ENCODE peak calls at places on chromosomes 1 and 21, in six cellular contexts. X, T, P, F, L and D are unnamed samples.
A peak's percentile ranks its signal among the peaks of the same experiment; 100 is the strongest.

GRCh38 chr1:65832296-65832695 is 39.6 kb downstream of the PDE4B start:
- DNase-seq in L (no peak), X (no peak), T (no peak), F (no peak), P (no peak), D (no peak)

GRCh38 chr1:1088036-1088800 is 14.1 kb upstream of the RNF223 start:
- DNase-seq in P (no peak), L (no peak), X (no peak), F (no peak), T (no peak), D (no peak)

GRCh38 chr1:162136760-162137537 is 67.5 kb downstream of the NOS1AP start:
- DNase-seq in L (no peak), F (no peak), X (no peak), P (peak; percentile 56), T (peak; percentile 68), D (peak; percentile 57)

GRCh38 chr1:151060241-151061011 is at the start of gene MLLT11:
- DNase-seq in F (peak; percentile 49), T (peak; percentile 66), L (peak; percentile 76), P (no peak), X (peak; percentile 79), D (peak; percentile 72)

GRCh38 chr1:205069371-205070125 is 14.7 kb downstream of the TMEM81 start:
- DNase-seq in L (no peak), F (no peak), T (no peak), P (no peak), X (no peak), D (no peak)

GRCh38 chr1:56754713-56755505 is 64.3 kb downstream of the FYB2 start:
- DNase-seq in L (no peak), F (no peak), X (no peak), P (peak; percentile 37), T (no peak), D (no peak)

GRCh38 chr1:2445823-2446215 is 30.3 kb upstream of the PLCH2 start:
- DNase-seq in T (no peak), L (no peak), P (no peak), X (no peak), F (no peak), D (no peak)

GRCh38 chr1:173405758-173406344 is 71.3 kb upstream of the PRDX6 start:
- DNase-seq in P (no peak), T (no peak), L (no peak), F (no peak), X (no peak), D (no peak)

GRCh38 chr1:118944133-118944532 is 44.0 kb downstream of the TBX15 start:
- DNase-seq in T (no peak), P (no peak), X (no peak), L (no peak), F (no peak), D (no peak)

GRCh38 chr1:194045416-194045815 is 859.0 kb upstream of the B3GALT2 start:
- DNase-seq in L (no peak), X (no peak), P (no peak), T (no peak), F (no peak), D (no peak)

GRCh38 chr21:23890652-23891051 is 1716.6 kb downstream of the MRPL39 start:
- DNase-seq in L (no peak), P (no peak), F (no peak), X (no peak), T (no peak), D (no peak)

GRCh38 chr1:61184035-61184713 is 101.8 kb downstream of the NFIA start:
- DNase-seq in F (peak; percentile 56), T (peak; percentile 19), X (no peak), L (no peak), P (peak; percentile 74), D (peak; percentile 97)

GRCh38 chr1:241774017-241774416 is 74.0 kb upstream of the EXO1 start:
- DNase-seq in X (no peak), P (no peak), L (no peak), F (no peak), T (no peak), D (no peak)

GRCh38 chr1:41629136-41629535 is 144.7 kb upstream of the EDN2 start:
- DNase-seq in P (no peak), T (no peak), F (no peak), X (no peak), L (no peak), D (no peak)

GRCh38 chr1:152757747-152758146 is at the start of gene KPRP:
- DNase-seq in F (no peak), X (no peak), L (no peak), P (no peak), T (no peak), D (no peak)

GRCh38 chr1:168693872-168694238 is 35.2 kb downstream of the DPT start:
- DNase-seq in X (no peak), F (no peak), T (no peak), L (no peak), P (no peak), D (no peak)

GRCh38 chr1:196178083-196178635 is 430.1 kb downstream of the KCNT2 start:
- DNase-seq in L (no peak), P (no peak), F (no peak), X (no peak), T (no peak), D (no peak)

GRCh38 chr1:172883387-172883791 is 167.4 kb downstream of the TNFSF18 start:
- DNase-seq in X (no peak), L (no peak), F (no peak), P (no peak), T (no peak), D (peak; percentile 73)

GRCh38 chr1:42889264-42889663 is 42.9 kb downstream of the ZNF691 start:
- DNase-seq in T (no peak), F (no peak), P (no peak), L (no peak), X (no peak), D (no peak)

GRCh38 chr1:155196103-155196892 is 11.4 kb downstream of the THBS3 start:
- DNase-seq in X (peak; percentile 94), T (no peak), L (peak; percentile 87), P (no peak), F (no peak), D (no peak)

GRCh38 chr1:37085393-37085792 is 51.1 kb upstream of the GRIK3 start:
- DNase-seq in X (peak; percentile 55), P (peak; percentile 9), L (no peak), T (peak; percentile 9), F (peak; percentile 59), D (no peak)

GRCh38 chr1:213244664-213245091 is 193.6 kb downstream of the RPS6KC1 start:
- DNase-seq in T (peak; percentile 29), X (no peak), F (peak; percentile 62), P (peak; percentile 73), L (no peak), D (peak; percentile 68)

GRCh38 chr1:92831368-92831761 is 475 bp upstream of the RPL5 start:
- DNase-seq in P (no peak), X (no peak), F (no peak), L (no peak), T (no peak), D (no peak)

GRCh38 chr21:43303240-43304178 is 123.4 kb downstream of the SIK1 start:
- DNase-seq in L (no peak), T (no peak), F (peak; percentile 67), X (no peak), P (no peak), D (no peak)

GRCh38 chr1:66764994-66765578 is 12.8 kb downstream of the DYNLT5 start:
- DNase-seq in F (peak; percentile 44), P (peak; percentile 24), L (peak; percentile 49), T (peak; percentile 14), X (peak; percentile 16), D (peak; percentile 79)

GRCh38 chr1:25117233-25117823 is 115.0 kb downstream of the SYF2 start:
- DNase-seq in L (peak; percentile 77), P (peak; percentile 60), F (peak; percentile 63), X (peak; percentile 70), T (no peak), D (no peak)

GRCh38 chr1:177208920-177209319 is 38.2 kb downstream of the BRINP2 start:
- DNase-seq in T (no peak), L (no peak), P (no peak), X (no peak), F (no peak), D (no peak)

GRCh38 chr1:169466259-169467230 is 19.2 kb downstream of the SLC19A2 start:
- DNase-seq in P (peak; percentile 24), F (no peak), X (no peak), L (no peak), T (peak; percentile 11), D (peak; percentile 59)

GRCh38 chr1:233959089-233959488 is 54.6 kb downstream of the SLC35F3 start:
- DNase-seq in P (no peak), X (no peak), F (no peak), T (no peak), L (no peak), D (no peak)

GRCh38 chr1:165573787-165574186 is 30.0 kb downstream of the LRRC52 start:
- DNase-seq in X (no peak), T (no peak), L (no peak), F (no peak), P (no peak), D (no peak)
- TF ChIP-seq MAX in X (no peak), T (no peak), L (no peak), F (no peak), P (no peak), D (no peak)

DNA sequence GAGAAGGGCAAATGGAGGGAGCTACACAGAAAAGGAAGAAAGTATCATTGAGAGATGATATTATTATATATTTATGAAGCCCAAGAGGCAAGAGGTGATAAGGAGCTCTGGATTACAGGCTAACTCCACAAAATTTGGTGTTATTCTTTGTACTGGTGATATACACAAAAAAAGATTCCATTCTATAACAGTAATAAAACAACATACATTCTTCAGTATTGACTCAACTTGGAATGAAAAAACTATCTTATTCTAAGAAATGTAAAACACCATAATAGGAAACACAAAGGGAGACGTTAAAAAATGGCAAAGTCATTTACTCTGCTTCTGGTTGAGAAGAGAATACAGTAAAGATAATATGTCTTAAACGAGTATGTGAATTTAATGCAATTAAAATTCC is 99.4 kb downstream of the TEX35 start:
- DNase-seq in F (no peak), T (no peak), X (no peak), P (no peak), L (no peak), D (peak; percentile 50)
- TF ChIP-seq JUN in F (no peak), T (no peak), X (no peak), P (no peak), L (no peak), D (no peak)

DNA sequence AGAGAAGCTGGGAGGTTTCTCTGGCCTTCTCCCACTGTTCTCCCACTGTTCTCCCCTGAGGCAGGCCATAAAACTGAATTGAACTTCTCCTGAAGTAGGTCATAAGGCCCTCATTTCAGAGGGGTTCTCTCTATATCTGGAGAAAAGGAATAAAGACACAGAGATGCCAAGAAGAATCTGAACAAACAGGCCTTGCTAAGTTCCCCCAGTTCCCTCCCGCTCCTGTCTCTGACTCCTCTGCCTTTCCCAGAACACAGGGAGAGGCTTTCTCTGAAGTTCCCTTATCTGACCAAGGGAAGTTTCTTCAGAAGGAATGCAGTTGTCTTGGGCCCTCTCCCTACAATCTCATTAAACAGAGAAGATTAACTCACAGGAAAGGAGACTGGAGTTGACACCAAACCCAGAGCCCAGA is 83.4 kb downstream of the SLC16A1 start:
- DNase-seq in T (no peak), X (no peak), F (no peak), L (no peak), P (no peak), D (no peak)
- TF ChIP-seq MAX in T (no peak), X (no peak), F (no peak), L (no peak), P (no peak), D (no peak)

GRCh38 chr1:52531473-52531872 is 21.4 kb downstream of the TUT4 start:
- DNase-seq in X (no peak), T (no peak), F (no peak), L (no peak), P (no peak), D (no peak)
- TF ChIP-seq JUN in X (no peak), T (no peak), F (no peak), L (no peak), P (no peak), D (no peak)